ENCODE peak calls at places on chromosomes 13 and 19, in ten cellular contexts. One of them, this sample, is unnamed.

GRCh38 chr19:41175825-41176734 is 16.9 kb upstream of the CYP2S1 start:
- DNase-seq in adrenal gland: peak
- DNase-seq in ovary: peak
- DNase-seq in prostate gland: peak
- DNase-seq in heart left ventricle: peak
- DNase-seq in Peyer's patch: peak
- DNase-seq in IMR-90: peak
- DNase-seq in tibial nerve: peak
- DNase-seq in testis: no peak
- DNase-seq in A549: peak
- DNase-seq in this sample: peak

GRCh38 chr13:45809810-45810394 is 41.7 kb downstream of the SIAH3 start:
- DNase-seq in IMR-90: no peak
- DNase-seq in Peyer's patch: no peak
- DNase-seq in A549: no peak
- DNase-seq in tibial nerve: no peak
- DNase-seq in adrenal gland: no peak
- DNase-seq in heart left ventricle: no peak
- DNase-seq in testis: no peak
- DNase-seq in ovary: no peak
- DNase-seq in prostate gland: no peak
- DNase-seq in this sample: no peak

GRCh38 chr13:103287659-103288058 is 221.4 kb upstream of the SLC10A2 start:
- DNase-seq in Peyer's patch: no peak
- DNase-seq in prostate gland: no peak
- DNase-seq in IMR-90: no peak
- DNase-seq in adrenal gland: no peak
- DNase-seq in tibial nerve: no peak
- DNase-seq in A549: no peak
- DNase-seq in testis: no peak
- DNase-seq in ovary: no peak
- DNase-seq in heart left ventricle: no peak
- DNase-seq in this sample: no peak

GRCh38 chr19:43798546-43799409 is 3.5 kb downstream of the LYPD5 start:
- DNase-seq in IMR-90: no peak
- DNase-seq in ovary: no peak
- DNase-seq in prostate gland: peak
- DNase-seq in tibial nerve: no peak
- DNase-seq in A549: no peak
- DNase-seq in heart left ventricle: no peak
- DNase-seq in adrenal gland: peak
- DNase-seq in Peyer's patch: no peak
- DNase-seq in testis: no peak
- DNase-seq in this sample: peak

GRCh38 chr19:9937001-9937411 is 691 bp upstream of the OLFM2 start:
- DNase-seq in tibial nerve: no peak
- DNase-seq in A549: no peak
- DNase-seq in IMR-90: no peak
- DNase-seq in Peyer's patch: no peak
- DNase-seq in adrenal gland: no peak
- DNase-seq in testis: no peak
- DNase-seq in ovary: no peak
- DNase-seq in heart left ventricle: no peak
- DNase-seq in prostate gland: no peak
- DNase-seq in this sample: no peak

GRCh38 chr13:39565036-39565949 is 37.7 kb downstream of the LHFPL6 start:
- DNase-seq in adrenal gland: no peak
- DNase-seq in Peyer's patch: no peak
- DNase-seq in testis: peak
- DNase-seq in prostate gland: no peak
- DNase-seq in IMR-90: peak
- DNase-seq in tibial nerve: no peak
- DNase-seq in heart left ventricle: no peak
- DNase-seq in ovary: no peak
- DNase-seq in A549: peak
- DNase-seq in this sample: no peak

GRCh38 chr19:34236035-34236793 is 18.1 kb upstream of the GARRE1 start:
- DNase-seq in Peyer's patch: no peak
- DNase-seq in adrenal gland: no peak
- DNase-seq in A549: no peak
- DNase-seq in prostate gland: peak
- DNase-seq in testis: peak
- DNase-seq in ovary: peak
- DNase-seq in IMR-90: peak
- DNase-seq in tibial nerve: no peak
- DNase-seq in heart left ventricle: no peak
- DNase-seq in this sample: no peak

GRCh38 chr13:42398542-42398941 is 126.6 kb downstream of the AKAP11 start:
- DNase-seq in adrenal gland: no peak
- DNase-seq in testis: no peak
- DNase-seq in heart left ventricle: no peak
- DNase-seq in Peyer's patch: no peak
- DNase-seq in IMR-90: no peak
- DNase-seq in ovary: no peak
- DNase-seq in prostate gland: no peak
- DNase-seq in A549: no peak
- DNase-seq in tibial nerve: no peak
- DNase-seq in this sample: no peak

GRCh38 chr13:61286148-61286745 is 129.4 kb downstream of the PCDH20 start:
- DNase-seq in prostate gland: no peak
- DNase-seq in Peyer's patch: no peak
- DNase-seq in ovary: no peak
- DNase-seq in A549: no peak
- DNase-seq in heart left ventricle: no peak
- DNase-seq in tibial nerve: no peak
- DNase-seq in adrenal gland: no peak
- DNase-seq in IMR-90: no peak
- DNase-seq in testis: no peak
- DNase-seq in this sample: no peak

GRCh38 chr19:46925548-46925950 is 64.8 kb downstream of the ARHGAP35 start:
- DNase-seq in IMR-90: no peak
- DNase-seq in adrenal gland: no peak
- DNase-seq in Peyer's patch: no peak
- DNase-seq in tibial nerve: no peak
- DNase-seq in ovary: no peak
- DNase-seq in testis: no peak
- DNase-seq in A549: peak
- DNase-seq in heart left ventricle: no peak
- DNase-seq in prostate gland: no peak
- DNase-seq in this sample: peak

GRCh38 chr19:51387924-51388389 is at the start of gene LIM2:
- DNase-seq in heart left ventricle: no peak
- DNase-seq in testis: no peak
- DNase-seq in Peyer's patch: no peak
- DNase-seq in IMR-90: no peak
- DNase-seq in adrenal gland: no peak
- DNase-seq in ovary: no peak
- DNase-seq in prostate gland: no peak
- DNase-seq in A549: no peak
- DNase-seq in tibial nerve: no peak
- DNase-seq in this sample: no peak

GRCh38 chr19:5337126-5337525 is 3.5 kb downstream of the PTPRS start:
- DNase-seq in tibial nerve: no peak
- DNase-seq in IMR-90: no peak
- DNase-seq in A549: no peak
- DNase-seq in Peyer's patch: no peak
- DNase-seq in heart left ventricle: no peak
- DNase-seq in prostate gland: no peak
- DNase-seq in ovary: no peak
- DNase-seq in adrenal gland: no peak
- DNase-seq in testis: no peak
- DNase-seq in this sample: no peak

GRCh38 chr19:10617409-10618121 is 7.8 kb upstream of the SLC44A2 start:
- DNase-seq in adrenal gland: no peak
- DNase-seq in heart left ventricle: no peak
- DNase-seq in testis: no peak
- DNase-seq in IMR-90: peak
- DNase-seq in Peyer's patch: no peak
- DNase-seq in prostate gland: peak
- DNase-seq in ovary: no peak
- DNase-seq in tibial nerve: no peak
- DNase-seq in A549: no peak
- DNase-seq in this sample: no peak

GRCh38 chr13:98664047-98664446 is 87.1 kb upstream of the STK24 start:
- DNase-seq in Peyer's patch: no peak
- DNase-seq in IMR-90: peak
- DNase-seq in heart left ventricle: no peak
- DNase-seq in prostate gland: no peak
- DNase-seq in tibial nerve: no peak
- DNase-seq in ovary: no peak
- DNase-seq in adrenal gland: no peak
- DNase-seq in testis: no peak
- DNase-seq in A549: no peak
- DNase-seq in this sample: no peak

GRCh38 chr13:45792827-45793303 is 58.7 kb downstream of the SIAH3 start:
- DNase-seq in Peyer's patch: no peak
- DNase-seq in prostate gland: no peak
- DNase-seq in heart left ventricle: no peak
- DNase-seq in testis: no peak
- DNase-seq in adrenal gland: no peak
- DNase-seq in IMR-90: no peak
- DNase-seq in A549: no peak
- DNase-seq in tibial nerve: no peak
- DNase-seq in ovary: no peak
- DNase-seq in this sample: peak

GRCh38 chr19:9407827-9408226 is 27.5 kb downstream of the ZNF266 start:
- DNase-seq in tibial nerve: no peak
- DNase-seq in IMR-90: no peak
- DNase-seq in Peyer's patch: no peak
- DNase-seq in prostate gland: no peak
- DNase-seq in A549: no peak
- DNase-seq in heart left ventricle: no peak
- DNase-seq in testis: no peak
- DNase-seq in ovary: no peak
- DNase-seq in adrenal gland: no peak
- DNase-seq in this sample: no peak

GRCh38 chr19:54345938-54346386 is 7.0 kb upstream of the LILRA4 start:
- DNase-seq in ovary: no peak
- DNase-seq in Peyer's patch: peak
- DNase-seq in adrenal gland: no peak
- DNase-seq in testis: no peak
- DNase-seq in IMR-90: no peak
- DNase-seq in prostate gland: no peak
- DNase-seq in heart left ventricle: no peak
- DNase-seq in A549: no peak
- DNase-seq in tibial nerve: no peak
- DNase-seq in this sample: no peak
- TF ChIP-seq CTCF in ovary: no peak
- TF ChIP-seq CTCF in Peyer's patch: no peak
- TF ChIP-seq CTCF in adrenal gland: no peak
- TF ChIP-seq CTCF in testis: no peak
- TF ChIP-seq CTCF in IMR-90: no peak
- TF ChIP-seq CTCF in prostate gland: no peak
- TF ChIP-seq CTCF in heart left ventricle: no peak
- TF ChIP-seq CTCF in A549: no peak
- TF ChIP-seq CTCF in tibial nerve: no peak
- TF ChIP-seq CTCF in this sample: no peak

GRCh38 chr19:18406749-18407148 is 9.3 kb upstream of the LRRC25 start:
- DNase-seq in tibial nerve: no peak
- DNase-seq in prostate gland: no peak
- DNase-seq in ovary: no peak
- DNase-seq in testis: no peak
- DNase-seq in heart left ventricle: no peak
- DNase-seq in Peyer's patch: no peak
- DNase-seq in A549: no peak
- DNase-seq in adrenal gland: no peak
- DNase-seq in IMR-90: no peak
- DNase-seq in this sample: no peak

GRCh38 chr19:18412610-18413239 is 6.5 kb upstream of the SSBP4 start:
- DNase-seq in ovary: no peak
- DNase-seq in heart left ventricle: no peak
- DNase-seq in prostate gland: no peak
- DNase-seq in Peyer's patch: no peak
- DNase-seq in A549: no peak
- DNase-seq in testis: no peak
- DNase-seq in tibial nerve: no peak
- DNase-seq in adrenal gland: no peak
- DNase-seq in IMR-90: no peak
- DNase-seq in this sample: no peak

GRCh38 chr19:18408053-18408476 is 10.6 kb upstream of the LRRC25 start:
- DNase-seq in Peyer's patch: peak
- DNase-seq in testis: no peak
- DNase-seq in A549: no peak
- DNase-seq in adrenal gland: peak
- DNase-seq in ovary: no peak
- DNase-seq in prostate gland: no peak
- DNase-seq in tibial nerve: no peak
- DNase-seq in IMR-90: no peak
- DNase-seq in heart left ventricle: peak
- DNase-seq in this sample: peak
- TF ChIP-seq POLR2A in Peyer's patch: no peak
- TF ChIP-seq POLR2A in testis: no peak
- TF ChIP-seq POLR2A in A549: no peak
- TF ChIP-seq POLR2A in adrenal gland: no peak
- TF ChIP-seq POLR2A in ovary: no peak
- TF ChIP-seq POLR2A in prostate gland: no peak
- TF ChIP-seq POLR2A in tibial nerve: no peak
- TF ChIP-seq POLR2A in IMR-90: no peak
- TF ChIP-seq POLR2A in heart left ventricle: no peak
- TF ChIP-seq POLR2A in this sample: no peak

GRCh38 chr19:13153627-13154240 is 3.5 kb downstream of the IER2 start:
- DNase-seq in prostate gland: no peak
- DNase-seq in ovary: peak
- DNase-seq in IMR-90: no peak
- DNase-seq in A549: no peak
- DNase-seq in tibial nerve: no peak
- DNase-seq in adrenal gland: no peak
- DNase-seq in testis: no peak
- DNase-seq in heart left ventricle: no peak
- DNase-seq in Peyer's patch: peak
- DNase-seq in this sample: peak
- TF ChIP-seq CTCF in prostate gland: no peak
- TF ChIP-seq CTCF in ovary: no peak
- TF ChIP-seq CTCF in IMR-90: no peak
- TF ChIP-seq CTCF in A549: no peak
- TF ChIP-seq CTCF in tibial nerve: no peak
- TF ChIP-seq CTCF in adrenal gland: no peak
- TF ChIP-seq CTCF in testis: no peak
- TF ChIP-seq CTCF in heart left ventricle: peak
- TF ChIP-seq CTCF in Peyer's patch: peak
- TF ChIP-seq CTCF in this sample: no peak

GRCh38 chr19:42219812-42220750 is at the start of gene ZNF526:
- DNase-seq in adrenal gland: peak
- DNase-seq in tibial nerve: peak
- DNase-seq in testis: peak
- DNase-seq in Peyer's patch: peak
- DNase-seq in A549: peak
- DNase-seq in heart left ventricle: peak
- DNase-seq in prostate gland: peak
- DNase-seq in IMR-90: peak
- DNase-seq in ovary: peak
- DNase-seq in this sample: peak
- TF ChIP-seq POLR2A in adrenal gland: peak
- TF ChIP-seq POLR2A in tibial nerve: peak
- TF ChIP-seq POLR2A in testis: peak
- TF ChIP-seq POLR2A in Peyer's patch: peak
- TF ChIP-seq POLR2A in A549: peak
- TF ChIP-seq POLR2A in heart left ventricle: no peak
- TF ChIP-seq POLR2A in prostate gland: peak
- TF ChIP-seq POLR2A in IMR-90: peak
- TF ChIP-seq POLR2A in ovary: peak
- TF ChIP-seq POLR2A in this sample: peak

GRCh38 chr19:6769006-6769637 is 1.9 kb upstream of the SH2D3A start:
- DNase-seq in testis: no peak
- DNase-seq in A549: no peak
- DNase-seq in ovary: no peak
- DNase-seq in tibial nerve: no peak
- DNase-seq in prostate gland: no peak
- DNase-seq in Peyer's patch: no peak
- DNase-seq in heart left ventricle: no peak
- DNase-seq in IMR-90: peak
- DNase-seq in adrenal gland: no peak
- DNase-seq in this sample: no peak
- TF ChIP-seq CTCF in testis: no peak
- TF ChIP-seq CTCF in A549: peak
- TF ChIP-seq CTCF in ovary: no peak
- TF ChIP-seq CTCF in tibial nerve: peak
- TF ChIP-seq CTCF in prostate gland: peak
- TF ChIP-seq CTCF in Peyer's patch: peak
- TF ChIP-seq CTCF in heart left ventricle: peak
- TF ChIP-seq CTCF in IMR-90: peak
- TF ChIP-seq CTCF in adrenal gland: peak
- TF ChIP-seq CTCF in this sample: peak

This sample was measured in body of pancreas.